ENCODE peak calls at places on chromosomes 3 and 15, in four cellular contexts. One of them, this sample, is unnamed.

GRCh38 chr15:39786444-39787056 is 3.9 kb upstream of the FSIP1 start:
- DNase-seq in H1: no peak
- DNase-seq in HepG2: peak
- DNase-seq in K562: peak
- DNase-seq in this sample: peak

GRCh38 chr3:148021400-148021799 is 612.2 kb downstream of the ZIC1 start:
- DNase-seq in H1: no peak
- DNase-seq in K562: no peak
- DNase-seq in HepG2: no peak
- DNase-seq in this sample: no peak

GRCh38 chr15:87224409-87224808 is 1032.1 kb downstream of the NTRK3 start:
- DNase-seq in HepG2: no peak
- DNase-seq in H1: no peak
- DNase-seq in K562: no peak
- DNase-seq in this sample: no peak

GRCh38 chr15:24856397-24857093 is 98.2 kb upstream of the SNRPN start:
- DNase-seq in H1: peak
- DNase-seq in HepG2: no peak
- DNase-seq in K562: peak
- DNase-seq in this sample: no peak

GRCh38 chr15:40372966-40373365 is 9.6 kb upstream of the KNSTRN start:
- DNase-seq in K562: no peak
- DNase-seq in H1: no peak
- DNase-seq in HepG2: no peak
- DNase-seq in this sample: no peak

GRCh38 chr3:101179637-101180036 is 140.7 kb downstream of the IMPG2 start:
- DNase-seq in H1: no peak
- DNase-seq in K562: no peak
- DNase-seq in HepG2: no peak
- DNase-seq in this sample: no peak

GRCh38 chr3:25191703-25192102 is 236.4 kb upstream of the RARB start:
- DNase-seq in HepG2: no peak
- DNase-seq in K562: no peak
- DNase-seq in H1: no peak
- DNase-seq in this sample: no peak

GRCh38 chr15:43789409-43789808 is 2.7 kb upstream of the SERF2 start:
- DNase-seq in H1: no peak
- DNase-seq in HepG2: no peak
- DNase-seq in K562: no peak
- DNase-seq in this sample: no peak

GRCh38 chr3:102526865-102527264 is 92.0 kb downstream of the ZPLD1 start:
- DNase-seq in H1: no peak
- DNase-seq in HepG2: no peak
- DNase-seq in K562: no peak
- DNase-seq in this sample: no peak

GRCh38 chr15:77983708-77984445 is 93.6 kb downstream of the TBC1D2B start:
- DNase-seq in HepG2: no peak
- DNase-seq in K562: no peak
- DNase-seq in H1: no peak
- DNase-seq in this sample: no peak

GRCh38 chr15:77982127-77982490 is 95.4 kb downstream of the TBC1D2B start:
- DNase-seq in H1: no peak
- DNase-seq in HepG2: no peak
- DNase-seq in K562: no peak
- DNase-seq in this sample: no peak

GRCh38 chr15:77981281-77982126 is 96.0 kb downstream of the TBC1D2B start:
- DNase-seq in HepG2: no peak
- DNase-seq in K562: no peak
- DNase-seq in H1: no peak
- DNase-seq in this sample: no peak

GRCh38 chr15:77983091-77983707 is 94.3 kb downstream of the TBC1D2B start:
- DNase-seq in HepG2: peak
- DNase-seq in H1: no peak
- DNase-seq in K562: no peak
- DNase-seq in this sample: no peak

DNA sequence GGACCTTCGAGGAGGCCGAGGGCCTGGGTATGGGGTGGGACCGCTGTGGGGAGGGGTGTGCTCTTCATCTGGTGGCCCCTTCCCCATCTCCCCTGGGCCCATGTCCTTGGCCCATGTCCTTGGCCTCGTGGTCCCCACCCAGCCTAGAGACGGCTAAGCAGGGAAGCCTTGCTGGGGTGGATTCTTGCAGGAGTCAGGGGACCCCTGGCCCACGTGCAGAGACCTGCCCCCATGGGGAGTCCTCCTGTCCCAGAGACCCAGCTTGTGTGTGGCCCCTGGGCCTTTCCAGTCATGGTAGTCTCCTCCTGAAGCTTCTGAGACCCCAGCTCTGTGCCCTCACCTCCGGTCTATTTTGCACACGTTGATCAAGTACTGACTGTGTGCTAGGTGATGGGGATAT is 97.4 kb downstream of the TBC1D2B start:
- DNase-seq in H1: no peak
- DNase-seq in K562: no peak
- DNase-seq in HepG2: no peak
- DNase-seq in this sample: no peak
- TF ChIP-seq ATF3 in H1: no peak
- TF ChIP-seq ATF3 in K562: no peak
- TF ChIP-seq ATF3 in HepG2: no peak
- TF ChIP-seq ATF3 in this sample: no peak

DNA sequence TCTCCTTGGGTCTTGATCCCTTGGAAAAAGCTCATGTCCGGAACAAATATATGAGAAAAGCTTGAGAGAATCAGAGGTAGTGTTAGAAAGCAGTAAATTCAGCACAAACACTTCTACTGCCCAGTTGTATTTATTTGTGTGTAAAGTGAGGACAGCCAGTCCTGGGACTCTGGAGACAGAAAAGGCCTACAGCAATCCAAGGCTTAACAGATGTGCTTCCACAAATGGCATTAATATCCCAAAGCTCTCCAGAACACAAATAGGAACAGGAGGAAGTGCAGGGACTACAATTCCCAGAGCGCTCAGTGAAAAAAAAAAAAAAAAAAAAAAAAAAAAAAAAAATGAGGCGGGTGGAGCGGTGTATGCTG is 393 bp upstream of the AP2M1 start:
- DNase-seq in HepG2: no peak
- DNase-seq in H1: no peak
- DNase-seq in K562: no peak
- DNase-seq in this sample: no peak
- TF ChIP-seq FOSL1 in HepG2: no peak
- TF ChIP-seq FOSL1 in H1: no peak
- TF ChIP-seq FOSL1 in K562: no peak
- TF ChIP-seq FOSL1 in this sample: no peak

GRCh38 chr15:92869977-92870644 is 30.0 kb upstream of the CHD2 start:
- DNase-seq in K562: no peak
- DNase-seq in H1: no peak
- DNase-seq in HepG2: no peak
- DNase-seq in this sample: no peak
- TF ChIP-seq ATF3 in K562: no peak
- TF ChIP-seq ATF3 in H1: no peak
- TF ChIP-seq ATF3 in HepG2: no peak
- TF ChIP-seq ATF3 in this sample: no peak

DNA sequence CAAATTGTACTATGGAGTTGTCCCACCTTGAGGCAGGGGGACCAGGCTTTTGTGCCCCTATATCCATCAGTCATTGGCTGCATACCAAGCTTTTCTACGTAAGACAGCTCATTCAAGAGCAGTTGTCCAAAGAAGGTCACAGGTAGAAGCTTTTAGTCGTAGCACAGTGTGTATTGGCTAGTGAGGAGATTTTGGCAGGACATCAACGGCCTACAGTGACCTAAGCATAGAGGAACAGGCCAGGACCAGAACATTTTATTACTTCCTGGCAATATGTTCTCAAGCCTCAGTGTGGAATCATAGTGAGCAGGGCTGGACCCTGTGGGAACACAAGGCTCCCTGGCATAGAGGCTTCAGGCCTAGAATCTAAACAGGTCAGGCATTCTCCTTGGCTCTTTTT is 105.4 kb upstream of the ANKRD28 start:
- DNase-seq in HepG2: no peak
- DNase-seq in K562: no peak
- DNase-seq in H1: no peak
- DNase-seq in this sample: no peak
- TF ChIP-seq FOSL1 in HepG2: no peak
- TF ChIP-seq FOSL1 in K562: no peak
- TF ChIP-seq FOSL1 in H1: no peak
- TF ChIP-seq FOSL1 in this sample: no peak